ENCODE peak calls at places on chromosomes 6 and 20, in eight cellular contexts. One of them, this sample, is unnamed.

GRCh38 chr6:56640374-56640773 is 2.3 kb downstream of the DST start:
- DNase-seq in A172: no peak
- DNase-seq in astrocyte of the spinal cord: no peak
- DNase-seq in activated CD8-positive, alpha-beta memory T cell treated with anti-CD3 and anti-CD28 coated beads for 1 hour: no peak
- DNase-seq in activated naive CD8-positive, alpha-beta T cell treated with anti-CD3 and anti-CD28 coated beads, Interleukin-2, amount 50 U/mL, for 24 hours: no peak
- DNase-seq in type B pancreatic cell: no peak
- DNase-seq in mesothelial cell of epicardium: no peak
- DNase-seq in myocyte: no peak
- DNase-seq in this sample: peak; percentile 32

GRCh38 chr6:150169609-150170008 is 26.8 kb downstream of the PPP1R14C start:
- DNase-seq in A172: peak; percentile 47
- DNase-seq in astrocyte of the spinal cord: peak; percentile 38
- DNase-seq in activated CD8-positive, alpha-beta memory T cell treated with anti-CD3 and anti-CD28 coated beads for 1 hour: no peak
- DNase-seq in activated naive CD8-positive, alpha-beta T cell treated with anti-CD3 and anti-CD28 coated beads, Interleukin-2, amount 50 U/mL, for 24 hours: peak; percentile 23
- DNase-seq in type B pancreatic cell: no peak
- DNase-seq in mesothelial cell of epicardium: no peak
- DNase-seq in myocyte: no peak
- DNase-seq in this sample: no peak

GRCh38 chr6:124110514-124110913 is 306.8 kb downstream of the NKAIN2 start:
- DNase-seq in A172: no peak
- DNase-seq in astrocyte of the spinal cord: no peak
- DNase-seq in activated CD8-positive, alpha-beta memory T cell treated with anti-CD3 and anti-CD28 coated beads for 1 hour: no peak
- DNase-seq in activated naive CD8-positive, alpha-beta T cell treated with anti-CD3 and anti-CD28 coated beads, Interleukin-2, amount 50 U/mL, for 24 hours: no peak
- DNase-seq in type B pancreatic cell: no peak
- DNase-seq in mesothelial cell of epicardium: no peak
- DNase-seq in myocyte: no peak
- DNase-seq in this sample: no peak

GRCh38 chr20:44154521-44155001 is 32.4 kb downstream of the JPH2 start:
- DNase-seq in A172: peak; percentile 41
- DNase-seq in astrocyte of the spinal cord: no peak
- DNase-seq in activated CD8-positive, alpha-beta memory T cell treated with anti-CD3 and anti-CD28 coated beads for 1 hour: no peak
- DNase-seq in activated naive CD8-positive, alpha-beta T cell treated with anti-CD3 and anti-CD28 coated beads, Interleukin-2, amount 50 U/mL, for 24 hours: no peak
- DNase-seq in type B pancreatic cell: no peak
- DNase-seq in mesothelial cell of epicardium: no peak
- DNase-seq in myocyte: peak; percentile 95
- DNase-seq in this sample: no peak

GRCh38 chr20:621115-621756 is 11.1 kb upstream of the TCF15 start:
- DNase-seq in A172: peak; percentile 68
- DNase-seq in astrocyte of the spinal cord: no peak
- DNase-seq in activated CD8-positive, alpha-beta memory T cell treated with anti-CD3 and anti-CD28 coated beads for 1 hour: no peak
- DNase-seq in activated naive CD8-positive, alpha-beta T cell treated with anti-CD3 and anti-CD28 coated beads, Interleukin-2, amount 50 U/mL, for 24 hours: no peak
- DNase-seq in type B pancreatic cell: no peak
- DNase-seq in mesothelial cell of epicardium: no peak
- DNase-seq in myocyte: no peak
- DNase-seq in this sample: no peak

GRCh38 chr6:112839525-112839961 is 492.4 kb downstream of the RFPL4B start:
- DNase-seq in A172: no peak
- DNase-seq in astrocyte of the spinal cord: peak; percentile 77
- DNase-seq in activated CD8-positive, alpha-beta memory T cell treated with anti-CD3 and anti-CD28 coated beads for 1 hour: no peak
- DNase-seq in activated naive CD8-positive, alpha-beta T cell treated with anti-CD3 and anti-CD28 coated beads, Interleukin-2, amount 50 U/mL, for 24 hours: no peak
- DNase-seq in type B pancreatic cell: no peak
- DNase-seq in mesothelial cell of epicardium: no peak
- DNase-seq in myocyte: peak; percentile 47
- DNase-seq in this sample: no peak

GRCh38 chr6:170047813-170048212 is 243.1 kb downstream of the DLL1 start:
- DNase-seq in A172: no peak
- DNase-seq in astrocyte of the spinal cord: no peak
- DNase-seq in activated CD8-positive, alpha-beta memory T cell treated with anti-CD3 and anti-CD28 coated beads for 1 hour: no peak
- DNase-seq in activated naive CD8-positive, alpha-beta T cell treated with anti-CD3 and anti-CD28 coated beads, Interleukin-2, amount 50 U/mL, for 24 hours: no peak
- DNase-seq in type B pancreatic cell: peak; percentile 22
- DNase-seq in mesothelial cell of epicardium: peak; percentile 14
- DNase-seq in myocyte: no peak
- DNase-seq in this sample: no peak

GRCh38 chr6:48535569-48535968 is 424.6 kb upstream of the PTCHD4 start:
- DNase-seq in A172: peak; percentile 86
- DNase-seq in astrocyte of the spinal cord: peak; percentile 77
- DNase-seq in activated CD8-positive, alpha-beta memory T cell treated with anti-CD3 and anti-CD28 coated beads for 1 hour: no peak
- DNase-seq in activated naive CD8-positive, alpha-beta T cell treated with anti-CD3 and anti-CD28 coated beads, Interleukin-2, amount 50 U/mL, for 24 hours: no peak
- DNase-seq in type B pancreatic cell: no peak
- DNase-seq in mesothelial cell of epicardium: no peak
- DNase-seq in myocyte: peak; percentile 96
- DNase-seq in this sample: no peak

GRCh38 chr6:12150812-12151432 is 138.8 kb downstream of the HIVEP1 start:
- DNase-seq in A172: no peak
- DNase-seq in astrocyte of the spinal cord: no peak
- DNase-seq in activated CD8-positive, alpha-beta memory T cell treated with anti-CD3 and anti-CD28 coated beads for 1 hour: no peak
- DNase-seq in activated naive CD8-positive, alpha-beta T cell treated with anti-CD3 and anti-CD28 coated beads, Interleukin-2, amount 50 U/mL, for 24 hours: peak; percentile 45
- DNase-seq in type B pancreatic cell: no peak
- DNase-seq in mesothelial cell of epicardium: no peak
- DNase-seq in myocyte: peak; percentile 16
- DNase-seq in this sample: peak; percentile 79

GRCh38 chr6:164882236-164882635 is 427.2 kb downstream of the C6orf118 start:
- DNase-seq in A172: no peak
- DNase-seq in astrocyte of the spinal cord: no peak
- DNase-seq in activated CD8-positive, alpha-beta memory T cell treated with anti-CD3 and anti-CD28 coated beads for 1 hour: no peak
- DNase-seq in activated naive CD8-positive, alpha-beta T cell treated with anti-CD3 and anti-CD28 coated beads, Interleukin-2, amount 50 U/mL, for 24 hours: no peak
- DNase-seq in type B pancreatic cell: no peak
- DNase-seq in mesothelial cell of epicardium: no peak
- DNase-seq in myocyte: no peak
- DNase-seq in this sample: no peak

GRCh38 chr20:44576297-44576696 is 6.1 kb upstream of the PKIG start:
- DNase-seq in A172: peak; percentile 62
- DNase-seq in astrocyte of the spinal cord: peak; percentile 52
- DNase-seq in activated CD8-positive, alpha-beta memory T cell treated with anti-CD3 and anti-CD28 coated beads for 1 hour: no peak
- DNase-seq in activated naive CD8-positive, alpha-beta T cell treated with anti-CD3 and anti-CD28 coated beads, Interleukin-2, amount 50 U/mL, for 24 hours: no peak
- DNase-seq in type B pancreatic cell: no peak
- DNase-seq in mesothelial cell of epicardium: no peak
- DNase-seq in myocyte: peak; percentile 49
- DNase-seq in this sample: no peak

GRCh38 chr20:4957939-4958362 is 43.4 kb downstream of the SLC23A2 start:
- DNase-seq in A172: no peak
- DNase-seq in astrocyte of the spinal cord: no peak
- DNase-seq in activated CD8-positive, alpha-beta memory T cell treated with anti-CD3 and anti-CD28 coated beads for 1 hour: no peak
- DNase-seq in activated naive CD8-positive, alpha-beta T cell treated with anti-CD3 and anti-CD28 coated beads, Interleukin-2, amount 50 U/mL, for 24 hours: no peak
- DNase-seq in type B pancreatic cell: no peak
- DNase-seq in mesothelial cell of epicardium: no peak
- DNase-seq in myocyte: no peak
- DNase-seq in this sample: no peak

GRCh38 chr6:27851440-27851839 is 60.8 kb downstream of the OR2B2 start:
- DNase-seq in A172: no peak
- DNase-seq in astrocyte of the spinal cord: no peak
- DNase-seq in activated CD8-positive, alpha-beta memory T cell treated with anti-CD3 and anti-CD28 coated beads for 1 hour: no peak
- DNase-seq in activated naive CD8-positive, alpha-beta T cell treated with anti-CD3 and anti-CD28 coated beads, Interleukin-2, amount 50 U/mL, for 24 hours: no peak
- DNase-seq in type B pancreatic cell: no peak
- DNase-seq in mesothelial cell of epicardium: no peak
- DNase-seq in myocyte: no peak
- DNase-seq in this sample: no peak

GRCh38 chr6:71886184-71887005 is at the start of gene RIMS1:
- DNase-seq in A172: no peak
- DNase-seq in astrocyte of the spinal cord: peak; percentile 2
- DNase-seq in activated CD8-positive, alpha-beta memory T cell treated with anti-CD3 and anti-CD28 coated beads for 1 hour: no peak
- DNase-seq in activated naive CD8-positive, alpha-beta T cell treated with anti-CD3 and anti-CD28 coated beads, Interleukin-2, amount 50 U/mL, for 24 hours: peak; percentile 2
- DNase-seq in type B pancreatic cell: peak; percentile 72
- DNase-seq in mesothelial cell of epicardium: peak; percentile 66
- DNase-seq in myocyte: peak; percentile 43
- DNase-seq in this sample: peak; percentile 62

GRCh38 chr6:76771076-76771634 is 692.1 kb downstream of the HTR1B start:
- DNase-seq in A172: no peak
- DNase-seq in astrocyte of the spinal cord: no peak
- DNase-seq in activated CD8-positive, alpha-beta memory T cell treated with anti-CD3 and anti-CD28 coated beads for 1 hour: no peak
- DNase-seq in activated naive CD8-positive, alpha-beta T cell treated with anti-CD3 and anti-CD28 coated beads, Interleukin-2, amount 50 U/mL, for 24 hours: no peak
- DNase-seq in type B pancreatic cell: no peak
- DNase-seq in mesothelial cell of epicardium: no peak
- DNase-seq in myocyte: peak; percentile 27
- DNase-seq in this sample: no peak

GRCh38 chr20:17910828-17911294 is 57.7 kb downstream of the SNX5 start:
- DNase-seq in A172: peak; percentile 76
- DNase-seq in astrocyte of the spinal cord: peak; percentile 91
- DNase-seq in activated CD8-positive, alpha-beta memory T cell treated with anti-CD3 and anti-CD28 coated beads for 1 hour: no peak
- DNase-seq in activated naive CD8-positive, alpha-beta T cell treated with anti-CD3 and anti-CD28 coated beads, Interleukin-2, amount 50 U/mL, for 24 hours: no peak
- DNase-seq in type B pancreatic cell: no peak
- DNase-seq in mesothelial cell of epicardium: no peak
- DNase-seq in myocyte: peak; percentile 76
- DNase-seq in this sample: no peak

GRCh38 chr6:15453622-15454021 is 207.8 kb downstream of the JARID2 start:
- DNase-seq in A172: no peak
- DNase-seq in astrocyte of the spinal cord: no peak
- DNase-seq in activated CD8-positive, alpha-beta memory T cell treated with anti-CD3 and anti-CD28 coated beads for 1 hour: no peak
- DNase-seq in activated naive CD8-positive, alpha-beta T cell treated with anti-CD3 and anti-CD28 coated beads, Interleukin-2, amount 50 U/mL, for 24 hours: no peak
- DNase-seq in type B pancreatic cell: no peak
- DNase-seq in mesothelial cell of epicardium: no peak
- DNase-seq in myocyte: no peak
- DNase-seq in this sample: no peak

GRCh38 chr6:14787274-14787673 is 458.6 kb upstream of the JARID2 start:
- DNase-seq in A172: no peak
- DNase-seq in astrocyte of the spinal cord: no peak
- DNase-seq in activated CD8-positive, alpha-beta memory T cell treated with anti-CD3 and anti-CD28 coated beads for 1 hour: no peak
- DNase-seq in activated naive CD8-positive, alpha-beta T cell treated with anti-CD3 and anti-CD28 coated beads, Interleukin-2, amount 50 U/mL, for 24 hours: no peak
- DNase-seq in type B pancreatic cell: no peak
- DNase-seq in mesothelial cell of epicardium: no peak
- DNase-seq in myocyte: no peak
- DNase-seq in this sample: no peak

GRCh38 chr6:169832247-169832948 is 81.0 kb downstream of the ERMARD start:
- DNase-seq in A172: no peak
- DNase-seq in astrocyte of the spinal cord: no peak
- DNase-seq in activated CD8-positive, alpha-beta memory T cell treated with anti-CD3 and anti-CD28 coated beads for 1 hour: no peak
- DNase-seq in activated naive CD8-positive, alpha-beta T cell treated with anti-CD3 and anti-CD28 coated beads, Interleukin-2, amount 50 U/mL, for 24 hours: no peak
- DNase-seq in type B pancreatic cell: no peak
- DNase-seq in mesothelial cell of epicardium: peak; percentile 29
- DNase-seq in myocyte: no peak
- DNase-seq in this sample: no peak

GRCh38 chr20:23445596-23446217 is 6.2 kb downstream of the CSTL1 start:
- DNase-seq in A172: peak; percentile 63
- DNase-seq in astrocyte of the spinal cord: peak; percentile 65
- DNase-seq in activated CD8-positive, alpha-beta memory T cell treated with anti-CD3 and anti-CD28 coated beads for 1 hour: no peak
- DNase-seq in activated naive CD8-positive, alpha-beta T cell treated with anti-CD3 and anti-CD28 coated beads, Interleukin-2, amount 50 U/mL, for 24 hours: no peak
- DNase-seq in type B pancreatic cell: no peak
- DNase-seq in mesothelial cell of epicardium: no peak
- DNase-seq in myocyte: peak; percentile 52
- DNase-seq in this sample: no peak

GRCh38 chr6:101281266-101281665 is 112.2 kb upstream of the GRIK2 start:
- DNase-seq in A172: no peak
- DNase-seq in astrocyte of the spinal cord: no peak
- DNase-seq in activated CD8-positive, alpha-beta memory T cell treated with anti-CD3 and anti-CD28 coated beads for 1 hour: no peak
- DNase-seq in activated naive CD8-positive, alpha-beta T cell treated with anti-CD3 and anti-CD28 coated beads, Interleukin-2, amount 50 U/mL, for 24 hours: no peak
- DNase-seq in type B pancreatic cell: no peak
- DNase-seq in mesothelial cell of epicardium: no peak
- DNase-seq in myocyte: no peak
- DNase-seq in this sample: no peak

GRCh38 chr20:25539742-25540201 is 45.6 kb downstream of the NINL start:
- DNase-seq in A172: no peak
- DNase-seq in astrocyte of the spinal cord: no peak
- DNase-seq in activated CD8-positive, alpha-beta memory T cell treated with anti-CD3 and anti-CD28 coated beads for 1 hour: no peak
- DNase-seq in activated naive CD8-positive, alpha-beta T cell treated with anti-CD3 and anti-CD28 coated beads, Interleukin-2, amount 50 U/mL, for 24 hours: no peak
- DNase-seq in type B pancreatic cell: no peak
- DNase-seq in mesothelial cell of epicardium: no peak
- DNase-seq in myocyte: no peak
- DNase-seq in this sample: no peak

GRCh38 chr6:88449770-88450169 is 283.6 kb upstream of the CNR1 start:
- DNase-seq in A172: no peak
- DNase-seq in astrocyte of the spinal cord: no peak
- DNase-seq in activated CD8-positive, alpha-beta memory T cell treated with anti-CD3 and anti-CD28 coated beads for 1 hour: no peak
- DNase-seq in activated naive CD8-positive, alpha-beta T cell treated with anti-CD3 and anti-CD28 coated beads, Interleukin-2, amount 50 U/mL, for 24 hours: no peak
- DNase-seq in type B pancreatic cell: no peak
- DNase-seq in mesothelial cell of epicardium: no peak
- DNase-seq in myocyte: no peak
- DNase-seq in this sample: no peak

GRCh38 chr6:163415620-163416379 is 1.3 kb downstream of the QKI start:
- DNase-seq in A172: peak; percentile 16
- DNase-seq in astrocyte of the spinal cord: peak; percentile 73
- DNase-seq in activated CD8-positive, alpha-beta memory T cell treated with anti-CD3 and anti-CD28 coated beads for 1 hour: no peak
- DNase-seq in activated naive CD8-positive, alpha-beta T cell treated with anti-CD3 and anti-CD28 coated beads, Interleukin-2, amount 50 U/mL, for 24 hours: peak; percentile 48
- DNase-seq in type B pancreatic cell: no peak
- DNase-seq in mesothelial cell of epicardium: peak; percentile 51
- DNase-seq in myocyte: peak; percentile 72
- DNase-seq in this sample: no peak

GRCh38 chr20:29689411-29690225 is 1567.8 kb upstream of the DEFB115 start:
- DNase-seq in A172: no peak
- DNase-seq in astrocyte of the spinal cord: no peak
- DNase-seq in activated CD8-positive, alpha-beta memory T cell treated with anti-CD3 and anti-CD28 coated beads for 1 hour: no peak
- DNase-seq in activated naive CD8-positive, alpha-beta T cell treated with anti-CD3 and anti-CD28 coated beads, Interleukin-2, amount 50 U/mL, for 24 hours: no peak
- DNase-seq in type B pancreatic cell: no peak
- DNase-seq in mesothelial cell of epicardium: no peak
- DNase-seq in myocyte: no peak
- DNase-seq in this sample: peak; percentile 41

GRCh38 chr6:90221403-90221802 is 75.2 kb downstream of the BACH2 start:
- DNase-seq in A172: no peak
- DNase-seq in astrocyte of the spinal cord: no peak
- DNase-seq in activated CD8-positive, alpha-beta memory T cell treated with anti-CD3 and anti-CD28 coated beads for 1 hour: no peak
- DNase-seq in activated naive CD8-positive, alpha-beta T cell treated with anti-CD3 and anti-CD28 coated beads, Interleukin-2, amount 50 U/mL, for 24 hours: no peak
- DNase-seq in type B pancreatic cell: no peak
- DNase-seq in mesothelial cell of epicardium: no peak
- DNase-seq in myocyte: no peak
- DNase-seq in this sample: no peak

GRCh38 chr6:52992980-52993379 is 2.1 kb downstream of the GSTA4 start:
- DNase-seq in A172: no peak
- DNase-seq in astrocyte of the spinal cord: peak; percentile 47
- DNase-seq in activated CD8-positive, alpha-beta memory T cell treated with anti-CD3 and anti-CD28 coated beads for 1 hour: no peak
- DNase-seq in activated naive CD8-positive, alpha-beta T cell treated with anti-CD3 and anti-CD28 coated beads, Interleukin-2, amount 50 U/mL, for 24 hours: no peak
- DNase-seq in type B pancreatic cell: no peak
- DNase-seq in mesothelial cell of epicardium: no peak
- DNase-seq in myocyte: peak; percentile 13
- DNase-seq in this sample: no peak

GRCh38 chr6:46437671-46438221 is 53.5 kb downstream of the RCAN2 start:
- DNase-seq in A172: no peak
- DNase-seq in astrocyte of the spinal cord: peak; percentile 46
- DNase-seq in activated CD8-positive, alpha-beta memory T cell treated with anti-CD3 and anti-CD28 coated beads for 1 hour: no peak
- DNase-seq in activated naive CD8-positive, alpha-beta T cell treated with anti-CD3 and anti-CD28 coated beads, Interleukin-2, amount 50 U/mL, for 24 hours: no peak
- DNase-seq in type B pancreatic cell: no peak
- DNase-seq in mesothelial cell of epicardium: no peak
- DNase-seq in myocyte: peak; percentile 81
- DNase-seq in this sample: no peak

This sample was measured in WERI-Rb-1.